ENCODE peak calls at places on chromosome X, in nine cellular contexts. W is BJ, O is endothelial cell of umbilical vein, X is body of pancreas, G is mucosa of descending colon, L is tibial nerve, H is tibial artery, T is upper lobe of right lung, Z is heart right ventricle. C is an unnamed sample.

GRCh38 chrX:103464071-103464773 is 55.1 kb downstream of the RAB40A start:
- DNase-seq in W (no peak), O (peak; percentile 55), X (no peak), G (no peak), L (peak; percentile 13), H (no peak), T (no peak), Z (no peak), C (peak; percentile 21)

GRCh38 chrX:149829751-149830191 is 48.0 kb downstream of the MAGEA9 start:
- DNase-seq in W (no peak), O (no peak), X (no peak), G (no peak), L (no peak), H (no peak), T (no peak), Z (no peak), C (no peak)

GRCh38 chrX:153474266-153474665 is 3.9 kb upstream of the HAUS7 start:
- DNase-seq in W (no peak), O (no peak), X (no peak), G (no peak), L (no peak), H (no peak), T (no peak), Z (no peak), C (no peak)

GRCh38 chrX:147077472-147077871 is 262.9 kb upstream of the CXorf51A start:
- DNase-seq in W (no peak), O (no peak), X (no peak), G (no peak), L (no peak), H (no peak), T (no peak), Z (no peak), C (no peak)

GRCh38 chrX:39848900-39849299 is 248.9 kb downstream of the BCOR start:
- DNase-seq in W (peak; percentile 65), O (no peak), X (no peak), G (no peak), L (no peak), H (no peak), T (no peak), Z (no peak), C (peak; percentile 56)

GRCh38 chrX:776529-777230 is 146.1 kb downstream of the SHOX start:
- DNase-seq in W (no peak), O (no peak), X (no peak), G (no peak), L (no peak), H (peak; percentile 45), T (no peak), Z (no peak), C (no peak)

GRCh38 chrX:34866636-34867035 is 76.0 kb upstream of the FAM47B start:
- DNase-seq in W (peak; percentile 39), O (no peak), X (no peak), G (no peak), L (no peak), H (no peak), T (no peak), Z (no peak), C (no peak)

GRCh38 chrX:72243472-72243871 is 4.6 kb upstream of the ERCC6L start:
- DNase-seq in W (no peak), O (peak; percentile 74), X (no peak), G (no peak), L (no peak), H (no peak), T (no peak), Z (no peak), C (no peak)

GRCh38 chrX:21747523-21747922 is 10.4 kb downstream of the SMPX start:
- DNase-seq in W (no peak), O (peak; percentile 36), X (no peak), G (no peak), L (no peak), H (no peak), T (no peak), Z (no peak), C (no peak)
- H3K4me3 ChIP-seq in W (no peak overlapping the region), O (no peak overlapping the region), X (no peak overlapping the region), G (no peak overlapping the region), L (no peak overlapping the region), H (no peak overlapping the region), T (no peak overlapping the region), Z (no peak overlapping the region), C (no peak overlapping the region)

DNA sequence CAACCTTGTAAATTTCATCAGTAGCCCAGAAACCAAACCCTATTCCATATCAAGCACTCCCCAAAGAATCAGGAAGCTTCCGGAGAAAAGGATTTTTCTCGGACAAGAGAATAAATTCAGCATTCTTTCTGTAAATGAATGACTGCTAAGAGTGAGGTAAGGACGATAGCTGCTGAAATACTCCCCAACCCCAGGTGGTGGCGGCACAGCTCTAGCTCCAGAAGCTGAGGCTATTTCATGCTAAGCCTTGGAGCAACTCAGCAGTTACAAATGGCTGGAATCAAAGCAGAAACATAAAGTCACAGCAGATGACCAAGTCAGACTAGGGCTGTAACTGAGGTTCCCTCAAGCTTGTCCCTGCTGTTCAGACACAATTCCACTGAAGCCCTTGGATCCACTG is 13.9 kb upstream of the PCDH19 start:
- DNase-seq in W (no peak), O (peak; percentile 32), X (no peak), G (no peak), L (no peak), H (no peak), T (no peak), Z (no peak), C (no peak)
- TF ChIP-seq CTCF in W (no peak), O (peak; percentile 43), X (no peak), G (no peak), L (no peak), H (no peak), T (no peak), Z (no peak), C (no peak)

GRCh38 chrX:54067741-54068140 is 23.5 kb upstream of the PHF8 start:
- DNase-seq in W (no peak), O (no peak), X (no peak), G (no peak), L (no peak), H (no peak), T (no peak), Z (no peak), C (no peak)
- H3K36me3 ChIP-seq in W (no peaks in the 10 kb centered on the region), O (no peaks in the 10 kb centered on the region), X (no peaks in the 10 kb centered on the region), G (no peaks in the 10 kb centered on the region), L (no peaks in the 10 kb centered on the region), H (no peaks in the 10 kb centered on the region), T (no peaks in the 10 kb centered on the region), Z (no peaks in the 10 kb centered on the region), C (no peaks in the 10 kb centered on the region)

DNA sequence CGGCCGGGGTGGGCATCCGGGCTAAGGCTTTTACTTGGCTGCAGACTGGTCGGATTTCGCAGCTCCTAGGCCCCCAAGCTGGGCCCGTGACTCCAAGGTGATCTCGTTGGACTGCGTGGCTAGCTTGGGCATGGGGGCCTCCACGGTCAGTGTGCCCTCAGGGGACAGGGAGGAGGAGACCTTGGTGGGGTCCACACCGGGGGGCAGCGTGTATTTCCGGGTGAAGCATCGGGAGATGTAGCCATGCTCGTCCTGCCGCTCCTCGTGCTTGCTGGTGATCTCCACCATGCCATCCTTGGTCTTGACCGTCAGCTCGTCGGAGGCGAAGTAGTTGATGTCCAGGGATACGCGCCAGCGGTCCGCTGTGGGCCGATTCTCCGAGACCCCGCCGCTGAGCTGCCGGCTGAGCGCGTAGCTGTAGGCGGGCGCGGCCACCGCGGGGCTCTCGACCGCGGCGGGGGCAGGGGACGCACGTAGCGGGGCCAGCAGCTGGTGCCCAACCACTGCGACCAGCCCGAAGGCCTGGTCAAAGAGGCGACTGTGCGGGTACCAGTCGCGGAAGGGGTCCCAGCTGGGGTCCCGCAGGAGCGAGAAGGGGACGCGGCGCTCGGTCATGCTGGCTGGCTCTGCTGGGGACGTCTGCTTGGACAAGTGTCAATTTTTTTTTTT is 881 bp upstream of the CACNA1F start:
- DNase-seq in W (no peak), O (no peak), X (no peak), G (no peak), L (no peak), H (no peak), T (no peak), Z (no peak), C (no peak)
- H3K4me3 ChIP-seq in W (no peak overlapping the region), O (no peak overlapping the region), X (no peak overlapping the region), G (no peak overlapping the region), L (no peak overlapping the region), H (no peak overlapping the region), T (no peak overlapping the region), Z (no peak overlapping the region), C (no peak overlapping the region)

DNA sequence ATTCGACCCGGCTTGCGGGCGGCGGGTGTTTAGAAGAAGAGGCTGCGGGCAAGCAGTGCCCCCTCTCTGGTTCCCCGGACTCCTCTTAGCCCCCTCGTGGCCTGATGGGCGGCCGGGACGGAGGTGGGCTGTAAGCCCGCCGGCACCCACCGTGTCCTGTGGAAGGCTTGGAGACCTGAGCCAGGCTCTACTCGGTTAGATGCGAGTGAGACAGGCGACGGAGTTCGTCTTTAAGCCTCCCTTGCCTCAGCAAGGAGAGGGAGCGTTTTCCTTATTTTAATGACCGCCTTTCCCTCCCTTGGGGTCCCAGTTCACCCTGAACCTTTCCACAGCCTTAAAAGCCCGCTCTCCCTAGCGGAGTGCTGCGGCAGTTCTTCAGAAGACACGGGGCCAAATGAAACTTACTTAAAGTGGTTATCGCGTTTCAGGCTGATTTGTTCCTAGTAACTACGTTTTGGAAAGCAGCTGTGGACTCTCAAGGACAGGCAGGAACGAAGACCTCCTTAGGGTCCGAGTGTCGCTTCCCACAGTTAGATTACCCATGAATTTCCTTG is 970 bp downstream of the SLITRK2 start:
- DNase-seq in W (no peak), O (no peak), X (no peak), G (no peak), L (no peak), H (no peak), T (no peak), Z (no peak), C (no peak)
- TF ChIP-seq CTCF in W (no peak), O (no peak), X (no peak), G (no peak), L (no peak), H (no peak), T (no peak), Z (no peak), C (no peak)

C was measured in uterus.